ENCODE peak calls at places on chromosome 12, in eight cellular contexts. N, Z, B, H, Q, V, X and O are unnamed samples.

GRCh38 chr12:67759829-67760228 is 111.3 kb downstream of the DYRK2 start:
- DNase-seq in Q (no peak), B (no peak), X (no peak), H (no peak), V (no peak), Z (no peak), N (no peak), O (no peak)

GRCh38 chr12:34186492-34186891 is 164.2 kb downstream of the ALG10 start:
- DNase-seq in Q (no peak), N (no peak), B (no peak), V (no peak), X (no peak), Z (no peak), H (no peak), O (no peak)

GRCh38 chr12:45721954-45722353 is 7.6 kb upstream of the ARID2 start:
- DNase-seq in H (no peak), Z (no peak), X (no peak), V (no peak), B (no peak), N (no peak), Q (no peak), O (no peak)

GRCh38 chr12:69024413-69024812 is 91.4 kb upstream of the CPM start:
- DNase-seq in V (no peak), B (no peak), N (peak), Q (no peak), H (no peak), Z (peak), X (no peak), O (no peak)

GRCh38 chr12:104006929-104007328 is 41.3 kb downstream of the TDG start:
- DNase-seq in N (peak), H (no peak), Z (peak), X (no peak), V (no peak), B (no peak), Q (no peak), O (no peak)

GRCh38 chr12:2844786-2845185 is 10.0 kb upstream of the NRIP2 start:
- DNase-seq in Q (no peak), V (no peak), B (no peak), N (no peak), H (no peak), Z (no peak), X (no peak), O (no peak)

GRCh38 chr12:39275846-39276245 is 167.1 kb downstream of the KIF21A start:
- DNase-seq in H (no peak), N (no peak), X (no peak), Z (no peak), V (no peak), B (no peak), Q (no peak), O (no peak)

GRCh38 chr12:38417101-38417500 is 100.5 kb downstream of the ALG10B start:
- DNase-seq in N (no peak), V (no peak), Q (no peak), Z (no peak), B (no peak), H (no peak), X (no peak), O (no peak)

GRCh38 chr12:83841620-83842019 is 1071.0 kb downstream of the SLC6A15 start:
- DNase-seq in B (no peak), X (no peak), N (peak), Z (no peak), H (no peak), Q (no peak), V (peak), O (no peak)

GRCh38 chr12:117732761-117733160 is 236.0 kb downstream of the KSR2 start:
- DNase-seq in Q (no peak), N (no peak), Z (no peak), B (no peak), V (no peak), H (no peak), X (no peak), O (no peak)

GRCh38 chr12:28017873-28018255 is 45.3 kb upstream of the PTHLH start:
- DNase-seq in N (no peak), H (no peak), Z (no peak), V (no peak), Q (no peak), X (no peak), B (no peak), O (no peak)

GRCh38 chr12:132237772-132238486 is 91.5 kb downstream of the GALNT9 start:
- DNase-seq in X (no peak), Z (no peak), V (no peak), B (no peak), H (no peak), Q (no peak), N (no peak), O (no peak)

GRCh38 chr12:116384629-116385485 is 107.4 kb upstream of the MED13L start:
- DNase-seq in Q (peak), N (peak), B (no peak), X (no peak), H (no peak), V (peak), Z (peak), O (no peak)

GRCh38 chr12:51362307-51362706 is 15.8 kb upstream of the CELA1 start:
- DNase-seq in H (no peak), B (no peak), Z (no peak), Q (no peak), V (no peak), X (no peak), N (no peak), O (no peak)

GRCh38 chr12:53287741-53288216 is 7.6 kb upstream of the PFDN5 start:
- DNase-seq in B (peak), N (peak), V (peak), H (peak), Q (peak), X (peak), Z (peak), O (peak)

GRCh38 chr12:124476011-124476400 is 91.4 kb downstream of the NCOR2 start:
- DNase-seq in X (peak), Z (no peak), V (no peak), B (no peak), Q (no peak), H (no peak), N (no peak), O (no peak)
- TF ChIP-seq CTCF in X (no peak), Z (no peak), V (no peak), B (no peak), Q (no peak), H (no peak), N (no peak), O (no peak)

DNA sequence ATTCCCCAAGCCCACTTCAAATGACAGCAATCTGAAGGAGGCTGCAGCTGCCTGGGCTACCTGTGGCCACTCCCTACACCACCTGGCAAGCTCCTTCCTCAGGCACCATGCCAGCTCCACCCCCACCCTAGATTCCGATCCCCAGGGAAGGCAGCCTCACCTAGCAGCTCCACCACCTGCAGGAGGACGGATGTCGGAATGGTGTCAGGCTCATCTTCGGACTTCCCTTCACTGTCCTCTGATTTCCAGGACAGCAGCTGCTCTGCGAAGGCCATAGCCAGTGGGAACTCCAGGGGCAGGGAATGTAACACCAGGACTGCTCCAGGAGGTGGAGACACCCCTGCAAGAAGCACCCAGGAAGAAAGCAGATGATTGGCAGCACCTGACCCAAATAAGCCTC is 65.3 kb downstream of the TRAFD1 start:
- DNase-seq in B (no peak), X (no peak), Z (no peak), Q (no peak), V (no peak), H (no peak), N (no peak), O (no peak)
- TF ChIP-seq CTCF in B (no peak), X (no peak), Z (no peak), Q (no peak), V (no peak), H (no peak), N (no peak), O (no peak)

GRCh38 chr12:64258576-64258975 is 36.5 kb upstream of the KICS2 start:
- DNase-seq in V (no peak), Z (no peak), H (no peak), B (no peak), N (no peak), Q (no peak), X (no peak), O (no peak)
- TF ChIP-seq CTCF in V (no peak), Z (no peak), H (no peak), B (no peak), N (no peak), Q (no peak), X (no peak), O (no peak)

GRCh38 chr12:113957627-113958026 is 8.5 kb downstream of the RBM19 start:
- DNase-seq in V (no peak), B (no peak), X (no peak), Q (no peak), H (no peak), Z (no peak), N (no peak), O (no peak)

GRCh38 chr12:113958108-113958507 is 8.0 kb downstream of the RBM19 start:
- DNase-seq in Q (no peak), B (no peak), Z (no peak), N (no peak), V (no peak), H (no peak), X (no peak), O (no peak)

GRCh38 chr12:113959096-113959495 is 7.0 kb downstream of the RBM19 start:
- DNase-seq in V (no peak), X (no peak), N (no peak), Z (no peak), Q (no peak), H (no peak), B (no peak), O (no peak)

GRCh38 chr12:113954547-113954946 is 11.6 kb downstream of the RBM19 start:
- DNase-seq in X (no peak), V (no peak), B (no peak), Z (no peak), N (no peak), Q (no peak), H (no peak), O (no peak)

DNA sequence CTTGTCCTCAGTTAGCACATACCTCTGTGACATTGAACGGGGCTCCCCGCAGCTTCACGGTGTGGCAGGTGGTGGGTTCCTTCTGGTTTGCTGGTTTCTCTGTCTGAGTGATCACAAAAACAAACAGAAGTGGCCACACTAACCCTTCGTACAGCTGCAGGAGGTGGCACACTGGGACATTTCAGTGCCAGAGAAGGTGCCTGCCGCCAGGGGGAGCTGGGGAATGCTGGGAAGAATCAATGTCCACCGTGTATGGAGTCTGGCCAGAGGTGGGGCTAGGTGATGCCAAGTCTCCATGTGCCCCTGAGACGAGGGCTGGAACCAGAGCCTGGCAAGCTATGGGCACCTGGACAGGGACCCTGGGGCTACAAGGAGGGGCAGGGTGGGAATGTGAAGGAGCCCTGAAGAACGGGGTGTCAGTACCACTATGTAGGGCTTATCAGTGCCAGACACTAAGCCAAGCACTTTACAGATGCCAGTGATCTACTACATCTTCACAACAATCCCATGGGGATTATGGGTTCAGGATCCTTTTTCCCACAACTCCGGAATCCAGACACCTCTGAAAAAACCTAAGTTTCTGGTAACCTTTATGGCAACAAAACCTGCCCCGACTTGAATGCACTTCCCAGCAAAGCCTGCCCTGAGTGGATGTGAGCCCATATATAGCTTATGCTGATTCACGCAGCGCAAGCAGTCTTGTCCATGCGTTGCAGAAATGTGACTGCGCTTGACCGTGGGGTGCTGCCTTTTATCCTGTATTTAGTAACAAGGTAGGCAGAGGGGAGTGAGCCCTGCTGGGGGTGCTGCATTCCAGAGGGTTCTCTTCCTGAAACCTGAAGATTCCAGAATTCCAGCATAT is 10.8 kb downstream of the RBM19 start:
- DNase-seq in Q (peak), H (no peak), N (no peak), Z (no peak), B (no peak), X (no peak), V (no peak), O (peak)
- TF ChIP-seq CTCF in Q (peak), H (no peak), N (peak), Z (peak), B (no peak), X (no peak), V (peak), O (peak)

GRCh38 chr12:66549050-66549389 is 129.9 kb downstream of the GRIP1 start:
- DNase-seq in N (no peak), Q (no peak), B (no peak), H (no peak), Z (no peak), X (no peak), V (no peak), O (no peak)
- TF ChIP-seq CTCF in N (no peak), Q (peak), B (no peak), H (no peak), Z (no peak), X (no peak), V (no peak), O (no peak)